ENCODE peak calls at places on chromosome 18, in nine cellular contexts. F is dermis microvascular lymphatic vessel endothelial cell; V is GM03348; D is effector CD4-positive, alpha-beta T cell; S is DMS153; R is left kidney; N is naive thymus-derived CD8-positive, alpha-beta T cell; K is CD8-positive, alpha-beta T cell; T is bronchial epithelial cell. O is an unnamed sample.

GRCh38 chr18:46009158-46009866 is 42.2 kb upstream of the EPG5 start:
- DNase-seq in N (no peak), R (no peak), D (no peak), F (no peak), T (no peak), S (no peak), K (no peak), V (no peak), O (no peak)

GRCh38 chr18:72697706-72698105 is 153.6 kb upstream of the CBLN2 start:
- DNase-seq in N (no peak), V (no peak), K (no peak), S (no peak), D (no peak), F (no peak), R (no peak), T (no peak), O (no peak)

GRCh38 chr18:11937874-11938478 is 29.9 kb upstream of the MPPE1 start:
- DNase-seq in V (peak), D (peak), R (peak), T (peak), K (peak), S (no peak), F (peak), N (peak), O (peak)

GRCh38 chr18:159037-159652 is 788 bp downstream of the USP14 start:
- DNase-seq in D (no peak), V (peak), N (no peak), K (no peak), S (no peak), F (peak), T (peak), R (peak), O (peak)

GRCh38 chr18:43303376-43303775 is 26.1 kb upstream of the SYT4 start:
- DNase-seq in S (no peak), D (no peak), R (no peak), N (no peak), V (no peak), T (peak), F (no peak), K (no peak), O (no peak)

GRCh38 chr18:11669271-11669947 is 19.7 kb upstream of the GNAL start:
- DNase-seq in F (no peak), D (no peak), S (no peak), T (peak), R (peak), N (no peak), K (no peak), V (no peak), O (peak)

GRCh38 chr18:51149605-51150429 is 47.7 kb downstream of the MEX3C start:
- DNase-seq in T (peak), N (no peak), R (no peak), D (no peak), S (no peak), F (no peak), V (peak), K (no peak), O (no peak)

GRCh38 chr18:23824704-23825103 is 135.5 kb downstream of the LAMA3 start:
- DNase-seq in R (no peak), F (no peak), T (peak), D (no peak), K (no peak), S (no peak), V (no peak), N (no peak), O (no peak)

GRCh38 chr18:49178736-49179135 is 228.0 kb upstream of the SMAD7 start:
- DNase-seq in F (peak), N (no peak), R (peak), V (peak), D (peak), K (no peak), T (peak), S (no peak), O (no peak)

GRCh38 chr18:79447703-79448367 is 52.1 kb downstream of the NFATC1 start:
- DNase-seq in F (no peak), K (no peak), S (no peak), D (no peak), R (no peak), N (no peak), T (no peak), V (no peak), O (no peak)

GRCh38 chr18:46320928-46321855 is 217.0 kb downstream of the HAUS1 start:
- DNase-seq in K (no peak), F (no peak), R (no peak), V (peak), N (no peak), S (no peak), T (peak), D (no peak), O (peak)

GRCh38 chr18:26792661-26793060 is 72.8 kb downstream of the AQP4 start:
- DNase-seq in R (no peak), T (peak), S (no peak), F (no peak), K (no peak), N (no peak), V (no peak), D (no peak), O (no peak)

GRCh38 chr18:21194871-21195771 is 46.9 kb upstream of the GREB1L start:
- DNase-seq in V (peak), R (peak), K (no peak), F (peak), D (no peak), S (peak), T (peak), N (no peak), O (peak)